ENCODE peak calls at places on chromosomes 3 and 15, in seven cellular contexts. C is SK-N-SH, J is HepG2, M is esophagus muscularis mucosa, K is transverse colon, F is GM23338, O is suprapubic skin. I is an unnamed sample. For H3K4me1, the result is how much of the 10 kb centered on the place peaks cover.

GRCh38 chr15:77550275-77551251 is 82.1 kb downstream of the LINGO1 start:
- DNase-seq in K (no peak), F (no peak), O (no peak), C (no peak), M (no peak), J (no peak), I (no peak)

GRCh38 chr3:42477696-42478095 is 24.7 kb upstream of the VIPR1 start:
- DNase-seq in J (no peak), M (no peak), O (no peak), K (no peak), C (no peak), F (no peak), I (no peak)

GRCh38 chr15:65924004-65924403 is 54.7 kb downstream of the RAB11A start:
- DNase-seq in F (no peak), M (no peak), O (no peak), J (no peak), K (no peak), C (no peak), I (no peak)

GRCh38 chr3:98180311-98180710 is 13.8 kb downstream of the OR5H15 start:
- DNase-seq in J (no peak), F (no peak), K (no peak), O (no peak), C (no peak), M (no peak), I (no peak)

GRCh38 chr15:91472316-91472756 is 372.3 kb downstream of the SV2B start:
- DNase-seq in F (no peak), O (no peak), J (no peak), M (no peak), K (no peak), C (no peak), I (no peak)

GRCh38 chr3:100401674-100402036 is 316 bp downstream of the LNP1 start:
- DNase-seq in F (peak), J (no peak), K (peak), M (peak), C (peak), O (peak), I (no peak)

GRCh38 chr3:55487376-55488241 is 503 bp upstream of the WNT5A start:
- DNase-seq in F (peak), K (peak), M (no peak), C (peak), J (no peak), O (peak), I (peak)

GRCh38 chr3:135896613-135897012 is 68.9 kb upstream of the PPP2R3A start:
- DNase-seq in F (peak), J (no peak), O (no peak), K (no peak), M (no peak), C (no peak), I (no peak)

GRCh38 chr3:184005981-184006507 is 11.6 kb downstream of the ABCC5 start:
- DNase-seq in M (no peak), F (peak), C (no peak), K (peak), J (no peak), O (peak), I (peak)

GRCh38 chr15:65963911-65964482 is 94.7 kb downstream of the RAB11A start:
- DNase-seq in C (peak), M (no peak), K (no peak), F (no peak), O (no peak), J (no peak), I (no peak)

GRCh38 chr3:126531051-126531330 is 7.0 kb downstream of the CHST13 start:
- DNase-seq in M (no peak), K (no peak), O (no peak), J (no peak), C (no peak), F (no peak), I (no peak)

GRCh38 chr15:35293353-35294130 is 208.4 kb upstream of the NANOGP8 start:
- DNase-seq in K (no peak), F (peak), M (no peak), O (no peak), C (peak), J (peak), I (peak)

GRCh38 chr15:56241374-56242085 is 2.1 kb downstream of the RFX7 start:
- DNase-seq in K (no peak), C (no peak), O (no peak), J (no peak), M (no peak), F (no peak), I (peak)

GRCh38 chr15:90582553-90582952 is 52.8 kb downstream of the CRTC3 start:
- DNase-seq in C (no peak), M (no peak), K (no peak), F (no peak), J (no peak), O (no peak), I (no peak)

GRCh38 chr3:111853071-111853470 is 6.0 kb upstream of the PHLDB2 start:
- DNase-seq in F (no peak), M (no peak), O (no peak), K (no peak), C (no peak), J (no peak), I (peak)

GRCh38 chr3:147797095-147797494 is 387.9 kb downstream of the ZIC1 start:
- DNase-seq in J (no peak), K (no peak), O (no peak), C (no peak), F (no peak), M (no peak), I (peak)

GRCh38 chr3:52694528-52695189 is 8.8 kb downstream of the GNL3 start:
- DNase-seq in F (no peak), K (no peak), J (no peak), O (no peak), C (no peak), M (no peak), I (no peak)

GRCh38 chr3:127411083-127411727 is 123.4 kb upstream of the PRR20G start:
- DNase-seq in O (no peak), C (peak), F (no peak), M (peak), K (peak), J (no peak), I (no peak)

GRCh38 chr3:127406309-127407025 is 118.6 kb upstream of the PRR20G start:
- DNase-seq in C (peak), F (peak), O (no peak), J (peak), K (peak), M (no peak), I (no peak)

GRCh38 chr3:188491276-188491687 is 337.3 kb downstream of the LPP start:
- DNase-seq in C (no peak), O (no peak), F (no peak), K (no peak), J (no peak), M (no peak), I (peak)

GRCh38 chr3:16508591-16508995 is 4.9 kb downstream of the RFTN1 start:
- DNase-seq in J (no peak), K (no peak), F (no peak), O (no peak), M (no peak), C (no peak), I (no peak)

GRCh38 chr3:63911395-63911900 is 735 bp downstream of the SCAANT1 start:
- DNase-seq in C (no peak), O (no peak), K (no peak), J (no peak), F (no peak), M (no peak), I (no peak)

GRCh38 chr3:72044231-72044935 is 259.4 kb upstream of the PROK2 start:
- DNase-seq in O (no peak), F (no peak), C (no peak), J (no peak), K (no peak), M (no peak), I (no peak)

GRCh38 chr3:194667363-194667762 is 4.6 kb downstream of the LSG1 start:
- DNase-seq in C (no peak), J (no peak), K (no peak), O (no peak), F (no peak), M (peak), I (peak)

GRCh38 chr3:46921041-46921440 is 43.5 kb downstream of the PTH1R start:
- DNase-seq in C (no peak), J (no peak), F (no peak), M (no peak), O (peak), K (peak), I (no peak)

GRCh38 chr3:38992117-38992779 is 59.5 kb downstream of the SCN11A start:
- DNase-seq in F (no peak), C (no peak), K (no peak), M (no peak), J (no peak), O (no peak), I (peak)

GRCh38 chr3:42009456-42009855 is 47.6 kb upstream of the ULK4 start:
- DNase-seq in C (no peak), K (no peak), O (no peak), F (no peak), M (no peak), J (no peak), I (no peak)

GRCh38 chr3:48595075-48595525 is at the start of gene COL7A1:
- DNase-seq in M (no peak), J (no peak), F (peak), C (peak), O (no peak), K (no peak), I (no peak)

GRCh38 chr15:80070840-80071239 is 11.4 kb downstream of the ZFAND6 start:
- DNase-seq in M (no peak), K (no peak), O (no peak), J (peak), C (no peak), F (no peak), I (no peak)

GRCh38 chr3:108669211-108669610 is 79.7 kb downstream of the DZIP3 start:
- DNase-seq in J (no peak), C (no peak), F (no peak), M (no peak), K (no peak), O (no peak), I (no peak)

DNA sequence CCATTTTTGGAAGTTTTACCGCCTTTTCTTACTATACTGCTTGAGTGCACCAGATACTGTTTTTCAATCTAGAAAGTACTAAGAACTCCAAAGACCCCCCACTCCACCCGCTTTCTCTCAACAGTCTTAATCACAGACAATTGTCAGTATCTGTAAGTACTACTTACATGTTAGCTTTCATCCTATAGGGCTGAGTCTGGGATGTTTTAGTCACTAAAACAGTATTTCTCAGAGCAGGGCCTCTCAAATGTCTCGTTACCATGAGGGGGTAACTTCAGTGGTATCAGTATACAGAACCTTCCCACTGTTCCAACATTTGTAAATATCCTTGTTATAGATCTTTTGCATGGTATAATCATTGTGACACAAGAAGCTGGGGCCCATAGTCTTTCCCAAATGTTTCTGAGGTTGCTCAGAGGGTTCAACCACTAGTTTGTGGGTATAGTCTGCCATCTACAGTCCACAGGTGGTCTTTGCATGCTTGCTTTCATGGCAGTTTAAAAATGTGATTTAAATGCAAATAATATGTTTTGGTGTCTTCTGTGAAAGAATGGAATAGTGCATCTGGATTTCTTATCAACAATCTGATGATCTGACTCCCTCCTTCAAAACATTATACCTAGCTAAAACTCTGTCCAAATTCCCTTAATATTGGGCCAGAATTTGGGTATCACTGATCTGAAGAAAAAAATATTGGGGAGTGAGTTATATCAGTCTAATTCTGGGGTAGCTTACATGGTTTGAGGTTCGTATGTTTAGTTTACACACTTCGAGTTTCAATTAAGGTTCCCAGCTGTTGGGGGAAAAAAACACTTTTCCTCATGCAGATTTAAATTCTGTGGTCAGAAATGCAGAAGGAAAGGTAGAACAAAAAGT is 18.0 kb upstream of the DNAJC13 start:
- DNase-seq in K (no peak), F (peak), J (peak), C (peak), O (no peak), M (no peak), I (peak)
- TF ChIP-seq POLR2AphosphoS5 in K (no peak), F (no peak), J (no peak), C (no peak), O (no peak), M (no peak), I (no peak)

GRCh38 chr15:88623632-88624031 is 2.5 kb downstream of the AEN start:
- DNase-seq in C (no peak), O (no peak), J (no peak), M (no peak), K (no peak), F (no peak), I (no peak)
- H3K4me1 ChIP-seq in C (under half), O (under half), J (half or more), M (under half), K (under half), F (half or more), I (under half)

GRCh38 chr15:64634020-64634419 is 141.4 kb downstream of the RBPMS2 start:
- DNase-seq in F (peak), O (no peak), K (peak), C (no peak), M (no peak), J (peak), I (peak)

GRCh38 chr15:64629063-64629462 is 146.3 kb downstream of the RBPMS2 start:
- DNase-seq in O (no peak), K (no peak), C (no peak), M (no peak), F (no peak), J (no peak), I (no peak)

GRCh38 chr15:64633332-64633731 is 142.1 kb downstream of the RBPMS2 start:
- DNase-seq in C (no peak), M (no peak), O (no peak), F (no peak), K (no peak), J (no peak), I (no peak)

GRCh38 chr15:64634576-64635485 is 140.6 kb downstream of the RBPMS2 start:
- DNase-seq in J (peak), K (no peak), C (no peak), M (no peak), O (no peak), F (peak), I (peak)

DNA sequence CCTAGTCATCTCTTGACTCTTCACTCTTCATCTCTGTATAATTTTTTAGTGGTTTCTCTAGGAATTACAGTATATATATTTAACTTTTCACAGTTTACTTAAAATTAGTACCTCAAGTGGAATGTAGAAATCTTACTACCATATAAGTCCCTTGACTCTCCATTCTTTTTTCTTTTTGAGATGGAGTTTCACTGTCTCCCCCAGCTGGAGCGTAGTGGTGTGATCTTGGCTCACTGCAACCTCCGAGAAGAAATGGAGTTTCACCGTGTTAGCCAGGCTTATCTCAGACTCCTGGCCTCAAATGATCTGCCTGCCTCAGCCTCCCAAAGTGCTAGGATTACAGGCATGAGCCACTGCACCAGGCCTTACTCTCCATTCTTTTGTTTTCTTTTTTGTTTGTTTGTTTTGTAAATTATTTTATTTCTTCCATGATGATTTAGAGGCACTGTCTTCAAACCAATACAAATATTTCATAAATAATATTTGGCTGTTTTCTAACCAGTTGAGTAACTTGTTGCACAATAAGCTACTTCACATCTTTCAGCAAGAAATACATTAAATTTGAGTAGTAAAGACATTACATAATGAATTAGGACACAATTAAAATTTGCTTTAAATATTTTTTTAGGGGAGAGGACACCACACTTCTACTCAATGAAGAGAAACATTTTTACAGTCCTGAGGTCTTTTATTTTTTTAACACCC is 144.8 kb downstream of the RBPMS2 start:
- DNase-seq in M (no peak), O (no peak), J (no peak), K (no peak), C (no peak), F (peak), I (no peak)
- TF ChIP-seq CTCF in M (no peak), O (no peak), J (no peak), K (no peak), C (no peak), F (peak), I (no peak)

GRCh38 chr3:4506559-4507009 is 13.4 kb downstream of the ITPR1 start:
- DNase-seq in M (no peak), O (no peak), C (no peak), J (no peak), K (no peak), F (no peak), I (no peak)

GRCh38 chr3:4504340-4505261 is 11.5 kb downstream of the ITPR1 start:
- DNase-seq in K (peak), M (no peak), J (no peak), F (no peak), C (peak), O (no peak), I (no peak)

GRCh38 chr3:4508048-4508981 is 15.2 kb downstream of the ITPR1 start:
- DNase-seq in J (no peak), O (no peak), F (peak), M (no peak), K (no peak), C (no peak), I (no peak)

GRCh38 chr3:4507010-4507596 is 14.0 kb downstream of the ITPR1 start:
- DNase-seq in J (peak), M (no peak), O (no peak), F (no peak), C (no peak), K (no peak), I (no peak)

DNA sequence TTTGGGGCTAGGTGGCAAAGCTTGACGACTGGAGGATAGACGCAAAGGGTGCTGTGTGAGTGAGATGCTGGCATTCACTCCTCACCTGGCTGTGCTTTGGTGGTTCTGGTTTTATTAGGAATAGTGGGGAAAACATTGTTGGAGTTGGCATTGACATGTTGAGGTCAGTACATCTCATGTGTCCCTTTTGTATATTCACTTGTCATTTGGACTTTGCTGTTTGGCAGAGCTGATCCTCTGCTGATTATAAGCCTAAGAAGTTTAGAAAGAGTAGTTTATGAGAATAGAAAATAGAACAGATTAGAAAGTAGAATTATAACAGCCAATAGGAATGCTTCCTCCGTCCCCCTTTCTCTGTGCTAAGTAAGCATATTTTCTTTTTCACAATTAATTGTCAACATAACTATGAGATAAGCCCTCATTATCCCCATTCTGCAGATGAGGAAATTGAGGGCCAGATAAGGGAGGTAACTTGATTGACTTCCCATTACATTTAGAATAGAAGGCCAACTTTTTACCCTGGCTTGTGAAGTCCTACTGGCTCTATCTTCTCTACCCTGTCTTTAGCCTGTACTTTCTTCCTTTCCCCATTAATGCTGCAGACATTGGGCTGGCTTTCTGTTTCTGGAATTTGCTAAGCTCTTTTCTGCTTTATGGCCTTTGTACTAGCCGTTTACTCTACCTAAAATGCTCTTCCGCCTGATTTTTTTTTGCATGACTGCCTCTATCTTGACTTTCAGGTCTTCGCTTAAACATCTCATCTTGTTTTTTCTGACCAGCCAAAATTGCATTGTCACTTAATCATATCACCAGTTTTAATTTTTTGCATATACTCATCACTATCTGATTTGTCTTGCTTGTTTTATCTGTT is 12.8 kb downstream of the ITPR1 start:
- DNase-seq in M (no peak), C (no peak), K (no peak), F (no peak), O (no peak), J (peak), I (no peak)
- TF ChIP-seq POLR2AphosphoS5 in M (no peak), C (no peak), K (no peak), F (no peak), O (no peak), J (no peak), I (no peak)

DNA sequence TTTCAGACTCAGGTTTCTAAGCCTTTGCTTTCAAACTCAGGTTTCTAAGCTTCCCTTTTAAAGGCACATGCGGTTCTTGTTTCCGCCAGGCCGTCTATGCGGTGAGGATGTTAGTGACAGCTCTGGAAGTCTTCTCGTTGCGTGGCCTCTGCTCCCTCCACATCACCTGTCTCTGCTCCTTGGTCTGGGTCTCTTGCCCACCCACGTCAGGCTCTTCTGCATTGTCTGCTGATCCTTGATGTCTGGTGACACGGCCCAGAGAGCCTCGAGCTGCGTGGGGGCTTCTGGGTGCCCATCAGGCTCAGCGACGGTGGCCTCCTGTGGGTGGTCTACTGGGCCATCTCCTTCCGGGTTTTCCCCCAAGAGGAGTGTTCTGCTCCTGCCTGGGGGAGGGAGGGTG is 30.5 kb downstream of the KLF13 start:
- DNase-seq in M (no peak), O (no peak), K (no peak), C (no peak), F (no peak), J (no peak), I (no peak)
- H3K4me1 ChIP-seq in M (half or more), O (half or more), K (half or more), C (under half), F (under half), J (under half), I (under half)